ENCODE peak calls at places on chromosomes 4 and X, in four cellular contexts. E is SK-N-SH, P is HCT116, R is K562. S is an unnamed sample.

GRCh38 chrX:41933546-41933945 is 10.2 kb upstream of the CASK start:
- DNase-seq in E (no peak), P (no peak), R (peak), S (no peak)

GRCh38 chr4:166202991-166203390 is 330.0 kb downstream of the TLL1 start:
- DNase-seq in E (no peak), P (no peak), R (no peak), S (no peak)

GRCh38 chr4:141375855-141376254 is 155.2 kb downstream of the ZNF330 start:
- DNase-seq in R (no peak), P (peak), E (peak), S (no peak)

GRCh38 chr4:169079942-169080827 is 70.1 kb upstream of the CBR4 start:
- DNase-seq in E (peak), P (no peak), R (peak), S (no peak)

GRCh38 chr4:39922389-39922788 is 55.3 kb downstream of the PDS5A start:
- DNase-seq in R (no peak), P (no peak), E (no peak), S (no peak)

GRCh38 chrX:148380107-148380506 is 120.3 kb upstream of the AFF2 start:
- DNase-seq in E (no peak), P (no peak), R (no peak), S (no peak)

GRCh38 chr4:125191252-125191651 is 123.5 kb upstream of the FAT4 start:
- DNase-seq in P (no peak), R (no peak), E (no peak), S (no peak)

GRCh38 chr4:127143460-127144190 is 489.1 kb upstream of the INTU start:
- DNase-seq in P (no peak), E (no peak), R (no peak), S (no peak)

GRCh38 chr4:150862829-150863228 is 152.3 kb downstream of the LRBA start:
- DNase-seq in R (no peak), E (no peak), P (no peak), S (no peak)

GRCh38 chr4:138426751-138427150 is 184.6 kb upstream of the SLC7A11 start:
- DNase-seq in E (no peak), P (no peak), R (no peak), S (no peak)

GRCh38 chr4:122548886-122549630 is 71.8 kb downstream of the IL21 start:
- DNase-seq in R (no peak), P (no peak), E (no peak), S (no peak)

GRCh38 chr4:26000274-26000950 is 86.4 kb downstream of the SMIM20 start:
- DNase-seq in E (no peak), P (no peak), R (no peak), S (no peak)

GRCh38 chr4:127846765-127847164 is 33.9 kb upstream of the PLK4 start:
- DNase-seq in E (no peak), R (no peak), P (no peak), S (no peak)

GRCh38 chr4:16024009-16024408 is 59.8 kb downstream of the PROM1 start:
- DNase-seq in E (no peak), R (no peak), P (no peak), S (no peak)

GRCh38 chrX:153900806-153901752 is 3.4 kb upstream of the AVPR2 start:
- DNase-seq in E (peak), P (no peak), R (peak), S (no peak)

GRCh38 chr4:164571593-164572385 is 182.1 kb upstream of the SMIM31 start:
- DNase-seq in R (no peak), P (no peak), E (no peak), S (no peak)

GRCh38 chr4:143512978-143513313 is 556 bp upstream of the SMARCA5 start:
- DNase-seq in P (no peak), E (no peak), R (no peak), S (no peak)

GRCh38 chr4:55736605-55737183 is 82.9 kb upstream of the EXOC1L start:
- DNase-seq in P (peak), E (peak), R (peak), S (no peak)

GRCh38 chrX:55488559-55489314 is 911 bp downstream of the USP51 start:
- DNase-seq in R (peak), P (no peak), E (peak), S (no peak)

GRCh38 chrX:154059231-154059630 is 38.3 kb downstream of the MECP2 start:
- DNase-seq in P (no peak), R (no peak), E (no peak), S (no peak)

GRCh38 chrX:28552322-28552721 is 34.9 kb upstream of the IL1RAPL1 start:
- DNase-seq in P (no peak), R (no peak), E (no peak), S (no peak)

GRCh38 chr4:101239685-101240084 is 107.6 kb downstream of the PPP3CA start:
- DNase-seq in E (no peak), R (no peak), P (no peak), S (no peak)

GRCh38 chr4:33171873-33172550 is 2451.8 kb downstream of the PCDH7 start:
- DNase-seq in P (no peak), E (no peak), R (no peak), S (no peak)

GRCh38 chr4:15778191-15778741 is at the start of gene CD38:
- DNase-seq in E (peak), P (no peak), R (no peak), S (no peak)

GRCh38 chrX:150160656-150161055 is 202.5 kb upstream of the MAMLD1 start:
- DNase-seq in R (no peak), E (no peak), P (no peak), S (no peak)

GRCh38 chr4:152352645-152353116 is 183.2 kb downstream of the FBXW7 start:
- DNase-seq in R (peak), P (peak), E (peak), S (no peak)

GRCh38 chr4:100248476-100248875 is 58.2 kb upstream of the DDIT4L start:
- DNase-seq in R (no peak), E (no peak), P (no peak), S (no peak)

GRCh38 chrX:69203367-69204037 is 38.2 kb upstream of the PJA1 start:
- DNase-seq in E (no peak), R (no peak), P (no peak), S (no peak)

GRCh38 chr4:1060646-1061371 is 49.4 kb downstream of the FGFRL1 start:
- DNase-seq in R (no peak), E (no peak), P (no peak), S (no peak)

GRCh38 chr4:1057403-1057745 is 45.9 kb downstream of the FGFRL1 start:
- DNase-seq in E (no peak), R (no peak), P (no peak), S (no peak)

GRCh38 chr4:1060121-1060520 is 48.7 kb downstream of the FGFRL1 start:
- DNase-seq in E (no peak), P (no peak), R (no peak), S (no peak)

GRCh38 chr4:1058198-1058996 is 47.0 kb downstream of the FGFRL1 start:
- DNase-seq in E (no peak), P (no peak), R (no peak), S (no peak)

DNA sequence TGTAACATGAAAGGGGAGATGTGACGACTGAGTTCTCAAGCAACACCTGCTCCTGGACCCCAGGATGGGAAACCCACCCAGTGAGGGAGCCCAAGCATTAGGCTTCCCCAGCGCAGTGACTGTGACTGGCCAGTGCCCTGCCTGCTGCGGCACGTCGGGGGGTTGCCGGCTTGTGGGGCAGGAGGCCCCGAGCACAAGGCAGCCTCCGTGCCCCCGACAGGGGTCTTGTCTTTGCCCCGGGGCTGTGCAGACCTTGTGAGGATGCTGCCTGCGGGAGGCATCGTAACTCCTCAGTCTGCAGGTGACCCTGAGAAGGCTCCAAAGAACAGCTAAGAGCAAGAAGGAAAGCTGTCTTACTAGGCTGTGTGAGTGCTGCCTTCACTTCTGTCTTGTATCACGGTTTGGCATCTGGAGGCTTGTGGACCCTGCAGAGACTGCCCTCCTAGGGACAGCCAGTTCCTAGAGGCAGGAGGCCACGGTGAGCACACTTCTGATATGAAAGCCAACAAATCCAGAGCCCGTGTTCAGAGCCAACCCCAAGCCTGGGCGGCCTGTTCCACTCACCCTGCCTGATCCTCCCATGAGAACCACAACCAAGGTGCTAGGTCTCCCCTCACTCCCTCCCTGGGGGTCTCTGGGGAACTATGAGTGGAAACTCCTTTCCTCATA is 47.7 kb downstream of the FGFRL1 start:
- DNase-seq in E (no peak), P (no peak), R (no peak), S (no peak)
- TF ChIP-seq SIN3A in E (no peak), P (no peak), R (no peak), S (no peak)

GRCh38 chr4:7129871-7130609 is 62.2 kb upstream of the GRPEL1 start:
- DNase-seq in E (no peak), P (no peak), R (no peak), S (no peak)

GRCh38 chr4:7127591-7127990 is 59.7 kb upstream of the GRPEL1 start:
- DNase-seq in R (no peak), P (no peak), E (no peak), S (no peak)

GRCh38 chr4:7128651-7129050 is 60.8 kb upstream of the GRPEL1 start:
- DNase-seq in P (no peak), R (no peak), E (no peak), S (no peak)

GRCh38 chr4:7130610-7131211 is 61.6 kb upstream of the SORCS2 start:
- DNase-seq in E (no peak), R (no peak), P (no peak), S (no peak)

DNA sequence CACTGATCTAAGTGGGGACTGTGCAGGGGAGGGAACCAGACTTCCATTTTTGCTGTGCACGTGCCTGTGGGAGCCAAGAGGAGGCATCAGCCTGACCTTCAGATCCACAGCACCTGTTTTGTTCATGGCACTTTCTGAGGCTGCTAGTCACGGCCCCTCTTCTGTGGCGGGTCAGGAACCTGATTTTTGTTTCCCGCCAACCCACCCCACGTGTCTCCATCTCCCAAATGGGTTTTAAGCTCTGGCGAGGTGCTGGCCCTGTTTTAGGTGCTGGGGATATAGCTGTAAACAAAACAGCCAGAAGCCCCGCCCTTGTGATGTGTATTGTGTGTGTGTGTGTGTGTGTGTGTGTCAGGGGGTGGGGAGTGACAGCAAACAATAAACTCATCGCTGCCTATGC is 60.4 kb upstream of the GRPEL1 start:
- DNase-seq in E (no peak), P (no peak), R (no peak), S (no peak)
- TF ChIP-seq REST in E (no peak), P (no peak), R (no peak), S (no peak)

DNA sequence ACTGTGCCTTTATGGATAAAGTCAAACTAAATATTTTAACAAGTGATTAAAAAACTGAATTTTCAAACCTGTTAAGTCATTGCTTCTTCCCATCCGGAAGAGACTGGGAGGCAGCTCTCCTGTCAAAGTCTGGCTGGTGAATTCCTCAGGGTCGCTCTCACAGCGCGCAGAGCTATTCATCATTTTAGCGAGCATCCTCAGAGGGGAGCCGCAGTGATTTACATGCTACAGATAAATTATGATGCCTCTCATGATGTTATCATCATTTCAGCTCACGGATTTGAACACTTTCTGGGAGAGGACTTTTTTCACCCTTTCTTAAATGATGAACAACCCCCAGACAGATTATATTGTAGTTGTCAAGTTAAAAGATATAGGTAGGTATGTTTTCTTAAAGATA is 23.5 kb upstream of the PACRGL start:
- DNase-seq in P (no peak), E (no peak), R (no peak), S (no peak)
- TF ChIP-seq SIN3A in P (no peak), E (no peak), R (no peak), S (no peak)

GRCh38 chr4:86398187-86398586 is 38.3 kb upstream of the MAPK10 start:
- DNase-seq in P (no peak), R (no peak), E (no peak), S (no peak)

GRCh38 chr4:86401826-86402225 is 42.0 kb upstream of the MAPK10 start:
- DNase-seq in R (no peak), E (peak), P (no peak), S (no peak)

GRCh38 chr4:86403575-86403974 is 43.7 kb upstream of the MAPK10 start:
- DNase-seq in E (no peak), R (no peak), P (no peak), S (no peak)

DNA sequence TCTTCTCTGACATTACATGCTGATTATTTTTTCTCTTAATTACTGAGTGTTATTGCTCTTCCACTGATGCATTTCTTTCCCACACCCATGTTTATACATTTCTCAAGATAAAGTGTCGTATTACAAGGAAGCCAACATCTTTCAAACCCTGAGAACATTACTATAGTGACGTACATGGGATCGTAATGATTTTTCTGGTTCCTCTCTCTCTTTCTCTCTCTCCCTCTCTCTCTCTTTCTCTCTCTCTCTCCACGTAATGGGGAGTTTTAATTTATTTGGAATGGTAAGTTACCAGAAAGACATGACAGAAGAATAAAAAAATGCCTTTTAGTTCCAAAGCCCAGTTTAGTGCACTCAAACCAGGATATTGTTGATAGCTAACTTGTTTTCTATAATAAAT is 40.4 kb upstream of the MAPK10 start:
- DNase-seq in P (no peak), E (no peak), R (no peak), S (no peak)
- TF ChIP-seq REST in P (no peak), E (no peak), R (no peak), S (no peak)

DNA sequence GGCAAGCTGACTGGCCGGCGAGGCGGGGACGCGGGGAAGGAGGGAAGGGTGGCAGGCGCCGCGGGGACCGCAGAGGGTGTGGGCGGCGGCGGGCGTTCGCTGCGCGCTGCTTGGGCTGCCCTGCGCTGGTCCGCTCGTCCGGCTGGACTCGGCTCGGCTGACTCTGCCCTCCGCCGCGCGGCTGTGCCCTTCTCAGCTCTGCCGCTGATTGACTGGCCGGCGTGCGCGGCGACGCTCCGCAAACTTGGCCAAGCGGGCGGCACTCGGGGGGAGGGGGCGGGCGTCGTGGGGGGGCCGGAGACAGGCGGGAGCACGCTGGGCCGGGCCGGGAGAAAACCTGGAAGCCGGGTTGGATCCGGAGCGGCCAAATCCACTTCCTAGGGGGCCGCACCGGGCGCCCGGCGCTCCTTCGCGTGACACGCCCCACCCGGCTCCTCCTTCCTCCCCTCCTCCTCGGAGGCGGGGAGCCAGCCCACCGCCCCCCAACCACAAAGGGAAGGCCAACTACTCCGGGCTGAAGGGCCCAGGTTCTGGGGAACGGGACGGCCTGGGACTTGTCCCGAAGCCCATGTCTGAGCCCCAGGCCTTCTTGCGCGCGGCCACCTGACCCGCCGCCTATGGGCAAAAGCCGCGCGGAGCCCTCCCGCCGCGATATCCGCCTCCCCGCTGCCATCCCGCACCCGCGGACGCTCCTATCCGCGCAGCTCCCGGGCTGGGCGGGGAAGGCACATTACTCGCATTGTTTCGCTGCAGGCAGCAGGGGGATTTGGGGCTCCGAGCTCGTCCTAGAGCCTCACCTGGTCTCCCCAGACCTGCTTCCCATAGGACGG is at the start of gene GPC4:
- DNase-seq in P (peak), R (no peak), E (peak), S (no peak)
- TF ChIP-seq SIN3A in P (peak), R (no peak), E (no peak), S (no peak)

GRCh38 chr4:47930971-47931804 is 16.8 kb upstream of the NFXL1 start:
- DNase-seq in R (no peak), P (no peak), E (peak), S (no peak)

GRCh38 chr4:47929682-47930201 is 15.4 kb upstream of the NFXL1 start:
- DNase-seq in E (no peak), P (no peak), R (no peak), S (no peak)

DNA sequence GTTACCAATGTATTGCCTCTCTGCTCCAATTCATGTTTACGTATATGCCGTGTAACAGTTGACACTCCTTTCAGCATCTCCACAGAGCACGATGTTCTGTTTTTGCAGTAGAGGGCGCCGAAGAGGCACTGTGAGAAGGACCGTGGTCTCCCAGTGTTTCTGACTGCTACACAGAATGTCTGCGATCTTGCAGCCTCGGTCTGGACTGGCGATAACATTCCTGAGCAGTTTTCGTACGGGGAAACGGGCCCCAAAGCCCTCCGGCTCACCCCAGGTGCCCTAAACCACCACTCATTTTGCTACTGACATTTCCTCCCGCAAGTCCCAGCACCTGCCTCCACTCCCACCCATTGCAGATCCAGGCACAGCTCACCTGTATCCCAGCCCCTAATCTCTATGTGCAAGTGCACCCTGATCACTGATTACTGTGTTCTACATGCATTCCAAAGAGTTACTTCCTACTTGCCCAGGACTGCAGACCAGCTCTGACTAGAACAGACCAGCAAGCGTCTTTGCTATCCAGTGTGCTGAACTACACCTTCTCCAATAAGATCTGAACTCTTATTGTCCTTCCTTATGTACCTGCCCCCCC is 12.4 kb upstream of the NFXL1 start:
- DNase-seq in E (peak), P (peak), R (peak), S (peak)
- TF ChIP-seq REST in E (peak), P (peak), R (peak), S (peak)

GRCh38 chr4:35695401-35695800 is 548.9 kb downstream of the ARAP2 start:
- DNase-seq in R (no peak), P (no peak), E (no peak), S (no peak)

GRCh38 chr4:35697203-35697736 is 547.0 kb downstream of the ARAP2 start:
- DNase-seq in P (no peak), R (no peak), E (no peak), S (no peak)

GRCh38 chr4:35700663-35701062 is 543.7 kb downstream of the ARAP2 start:
- DNase-seq in E (no peak), R (no peak), P (no peak), S (no peak)
- TF ChIP-seq SIN3A in E (no peak), R (no peak), P (no peak), S (no peak)

GRCh38 chrX:107673401-107673800 is 45.1 kb downstream of the PRPS1 start:
- DNase-seq in P (no peak), R (no peak), E (no peak), S (no peak)
- TF ChIP-seq REST in P (no peak), R (no peak), E (no peak), S (no peak)

S was measured in Panc1.